ENCODE peak calls at places on chromosomes 12 and 14, in eight cellular contexts. One of them, this sample, is unnamed.

GRCh38 chr12:79932393-79932792 is 2.5 kb downstream of the PPP1R12A start:
- DNase-seq in endodermal cell: no peak
- DNase-seq in mesendoderm: no peak
- DNase-seq in WERI-Rb-1: no peak
- DNase-seq in cardiac muscle cell: no peak
- DNase-seq in tibial artery: no peak
- DNase-seq in tibial nerve: no peak
- DNase-seq in left lung: no peak
- DNase-seq in this sample: no peak

GRCh38 chr12:54240971-54241588 is 38.8 kb downstream of the CBX5 start:
- DNase-seq in tibial artery: no peak
- DNase-seq in cardiac muscle cell: no peak
- DNase-seq in WERI-Rb-1: no peak
- DNase-seq in endodermal cell: no peak
- DNase-seq in tibial nerve: no peak
- DNase-seq in left lung: no peak
- DNase-seq in mesendoderm: no peak
- DNase-seq in this sample: no peak

GRCh38 chr14:60183724-60184596 is 18.8 kb upstream of the DHRS7 start:
- DNase-seq in endodermal cell: no peak
- DNase-seq in left lung: no peak
- DNase-seq in cardiac muscle cell: peak
- DNase-seq in tibial artery: no peak
- DNase-seq in mesendoderm: peak
- DNase-seq in tibial nerve: peak
- DNase-seq in WERI-Rb-1: no peak
- DNase-seq in this sample: no peak

GRCh38 chr14:62269204-62269603 is 507.0 kb downstream of the SNAPC1 start:
- DNase-seq in mesendoderm: no peak
- DNase-seq in WERI-Rb-1: no peak
- DNase-seq in endodermal cell: no peak
- DNase-seq in cardiac muscle cell: peak
- DNase-seq in tibial nerve: no peak
- DNase-seq in tibial artery: no peak
- DNase-seq in left lung: no peak
- DNase-seq in this sample: no peak

GRCh38 chr12:2691001-2691339 is 103.8 kb upstream of the FKBP4 start:
- DNase-seq in tibial nerve: no peak
- DNase-seq in left lung: no peak
- DNase-seq in WERI-Rb-1: peak
- DNase-seq in mesendoderm: peak
- DNase-seq in tibial artery: no peak
- DNase-seq in cardiac muscle cell: peak
- DNase-seq in endodermal cell: peak
- DNase-seq in this sample: no peak

GRCh38 chr12:122166422-122167327 is 7.3 kb downstream of the IL31 start:
- DNase-seq in mesendoderm: no peak
- DNase-seq in tibial artery: no peak
- DNase-seq in endodermal cell: no peak
- DNase-seq in WERI-Rb-1: peak
- DNase-seq in left lung: no peak
- DNase-seq in tibial nerve: no peak
- DNase-seq in cardiac muscle cell: no peak
- DNase-seq in this sample: no peak

GRCh38 chr14:66709292-66709691 is 201.3 kb downstream of the GPHN start:
- DNase-seq in cardiac muscle cell: peak
- DNase-seq in WERI-Rb-1: no peak
- DNase-seq in left lung: no peak
- DNase-seq in tibial nerve: no peak
- DNase-seq in tibial artery: no peak
- DNase-seq in mesendoderm: no peak
- DNase-seq in endodermal cell: no peak
- DNase-seq in this sample: no peak

GRCh38 chr14:23588884-23589598 is 10.5 kb upstream of the JPH4 start:
- DNase-seq in cardiac muscle cell: peak
- DNase-seq in endodermal cell: peak
- DNase-seq in mesendoderm: peak
- DNase-seq in tibial artery: peak
- DNase-seq in WERI-Rb-1: peak
- DNase-seq in left lung: peak
- DNase-seq in tibial nerve: peak
- DNase-seq in this sample: peak

GRCh38 chr14:93115920-93116675 is at the start of gene ITPK1:
- DNase-seq in tibial artery: peak
- DNase-seq in WERI-Rb-1: peak
- DNase-seq in endodermal cell: peak
- DNase-seq in left lung: peak
- DNase-seq in tibial nerve: peak
- DNase-seq in cardiac muscle cell: peak
- DNase-seq in mesendoderm: peak
- DNase-seq in this sample: peak

GRCh38 chr12:4115570-4115969 is 158.0 kb upstream of the CCND2 start:
- DNase-seq in cardiac muscle cell: no peak
- DNase-seq in mesendoderm: peak
- DNase-seq in endodermal cell: peak
- DNase-seq in WERI-Rb-1: no peak
- DNase-seq in left lung: no peak
- DNase-seq in tibial nerve: no peak
- DNase-seq in tibial artery: no peak
- DNase-seq in this sample: no peak

GRCh38 chr14:106174206-106174605 is 647.8 kb downstream of the TMEM121 start:
- DNase-seq in WERI-Rb-1: no peak
- DNase-seq in endodermal cell: no peak
- DNase-seq in mesendoderm: no peak
- DNase-seq in tibial nerve: no peak
- DNase-seq in left lung: no peak
- DNase-seq in tibial artery: no peak
- DNase-seq in cardiac muscle cell: no peak
- DNase-seq in this sample: no peak

GRCh38 chr12:69056743-69057515 is 124.0 kb upstream of the CPM start:
- DNase-seq in endodermal cell: no peak
- DNase-seq in cardiac muscle cell: peak
- DNase-seq in tibial nerve: no peak
- DNase-seq in WERI-Rb-1: no peak
- DNase-seq in mesendoderm: no peak
- DNase-seq in tibial artery: no peak
- DNase-seq in left lung: no peak
- DNase-seq in this sample: no peak

GRCh38 chr14:92360666-92361370 is 37.9 kb downstream of the SLC24A4 start:
- DNase-seq in endodermal cell: no peak
- DNase-seq in tibial artery: no peak
- DNase-seq in WERI-Rb-1: no peak
- DNase-seq in cardiac muscle cell: no peak
- DNase-seq in mesendoderm: no peak
- DNase-seq in tibial nerve: no peak
- DNase-seq in left lung: no peak
- DNase-seq in this sample: no peak

GRCh38 chr12:110335481-110336045 is 54.5 kb downstream of the ATP2A2 start:
- DNase-seq in WERI-Rb-1: no peak
- DNase-seq in cardiac muscle cell: no peak
- DNase-seq in mesendoderm: peak
- DNase-seq in endodermal cell: peak
- DNase-seq in tibial artery: no peak
- DNase-seq in tibial nerve: no peak
- DNase-seq in left lung: no peak
- DNase-seq in this sample: peak

GRCh38 chr14:74313601-74314000 is 10.9 kb upstream of the ABCD4 start:
- DNase-seq in mesendoderm: no peak
- DNase-seq in cardiac muscle cell: no peak
- DNase-seq in WERI-Rb-1: no peak
- DNase-seq in tibial nerve: no peak
- DNase-seq in tibial artery: no peak
- DNase-seq in endodermal cell: no peak
- DNase-seq in left lung: no peak
- DNase-seq in this sample: no peak

GRCh38 chr12:33223956-33224355 is 215.7 kb downstream of the SYT10 start:
- DNase-seq in cardiac muscle cell: no peak
- DNase-seq in endodermal cell: no peak
- DNase-seq in tibial nerve: no peak
- DNase-seq in left lung: no peak
- DNase-seq in WERI-Rb-1: no peak
- DNase-seq in mesendoderm: no peak
- DNase-seq in tibial artery: no peak
- DNase-seq in this sample: no peak

GRCh38 chr14:85402546-85403162 is 127.3 kb upstream of the FLRT2 start:
- DNase-seq in left lung: no peak
- DNase-seq in tibial artery: no peak
- DNase-seq in tibial nerve: no peak
- DNase-seq in mesendoderm: no peak
- DNase-seq in WERI-Rb-1: no peak
- DNase-seq in cardiac muscle cell: no peak
- DNase-seq in endodermal cell: no peak
- DNase-seq in this sample: no peak

GRCh38 chr12:113727651-113728061 is 238.5 kb downstream of the RBM19 start:
- DNase-seq in mesendoderm: peak
- DNase-seq in cardiac muscle cell: no peak
- DNase-seq in endodermal cell: peak
- DNase-seq in tibial nerve: no peak
- DNase-seq in WERI-Rb-1: no peak
- DNase-seq in tibial artery: no peak
- DNase-seq in left lung: no peak
- DNase-seq in this sample: no peak

GRCh38 chr14:68590233-68590535 is 202.7 kb downstream of the ZFP36L1 start:
- DNase-seq in tibial nerve: no peak
- DNase-seq in tibial artery: no peak
- DNase-seq in left lung: no peak
- DNase-seq in cardiac muscle cell: no peak
- DNase-seq in endodermal cell: no peak
- DNase-seq in WERI-Rb-1: no peak
- DNase-seq in mesendoderm: no peak
- DNase-seq in this sample: no peak
- H3K27ac ChIP-seq in tibial nerve: peak
- H3K27ac ChIP-seq in tibial artery: peak
- H3K27ac ChIP-seq in left lung: peak
- H3K27ac ChIP-seq in cardiac muscle cell: no peak
- H3K27ac ChIP-seq in endodermal cell: no peak
- H3K27ac ChIP-seq in WERI-Rb-1: peak
- H3K27ac ChIP-seq in mesendoderm: no peak
- H3K27ac ChIP-seq in this sample: no peak

DNA sequence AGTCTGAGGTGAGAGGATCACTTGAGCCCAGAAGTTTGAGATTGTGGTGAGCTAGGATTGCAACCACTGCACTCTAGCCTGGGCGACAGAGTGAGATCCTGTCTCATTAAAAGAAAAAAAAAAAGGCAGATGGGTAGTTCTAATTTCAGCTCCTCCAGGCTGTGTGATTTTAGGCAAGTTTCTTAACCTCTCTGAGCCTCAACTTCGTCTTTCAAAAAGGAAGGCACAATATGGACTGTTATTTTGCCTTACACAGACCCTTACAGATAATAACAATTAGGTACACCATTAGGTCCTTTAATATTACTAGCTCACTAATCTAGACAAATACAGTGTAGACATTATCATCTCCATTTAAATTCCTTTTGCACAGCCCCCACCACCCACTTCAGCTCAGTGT is 4.8 kb upstream of the CCDC177 start:
- DNase-seq in mesendoderm: no peak
- DNase-seq in WERI-Rb-1: no peak
- DNase-seq in endodermal cell: no peak
- DNase-seq in left lung: no peak
- DNase-seq in cardiac muscle cell: no peak
- DNase-seq in tibial nerve: no peak
- DNase-seq in tibial artery: no peak
- DNase-seq in this sample: no peak
- H3K27ac ChIP-seq in mesendoderm: no peak
- H3K27ac ChIP-seq in WERI-Rb-1: no peak
- H3K27ac ChIP-seq in endodermal cell: no peak
- H3K27ac ChIP-seq in left lung: no peak
- H3K27ac ChIP-seq in cardiac muscle cell: no peak
- H3K27ac ChIP-seq in tibial nerve: no peak
- H3K27ac ChIP-seq in tibial artery: no peak
- H3K27ac ChIP-seq in this sample: no peak

DNA sequence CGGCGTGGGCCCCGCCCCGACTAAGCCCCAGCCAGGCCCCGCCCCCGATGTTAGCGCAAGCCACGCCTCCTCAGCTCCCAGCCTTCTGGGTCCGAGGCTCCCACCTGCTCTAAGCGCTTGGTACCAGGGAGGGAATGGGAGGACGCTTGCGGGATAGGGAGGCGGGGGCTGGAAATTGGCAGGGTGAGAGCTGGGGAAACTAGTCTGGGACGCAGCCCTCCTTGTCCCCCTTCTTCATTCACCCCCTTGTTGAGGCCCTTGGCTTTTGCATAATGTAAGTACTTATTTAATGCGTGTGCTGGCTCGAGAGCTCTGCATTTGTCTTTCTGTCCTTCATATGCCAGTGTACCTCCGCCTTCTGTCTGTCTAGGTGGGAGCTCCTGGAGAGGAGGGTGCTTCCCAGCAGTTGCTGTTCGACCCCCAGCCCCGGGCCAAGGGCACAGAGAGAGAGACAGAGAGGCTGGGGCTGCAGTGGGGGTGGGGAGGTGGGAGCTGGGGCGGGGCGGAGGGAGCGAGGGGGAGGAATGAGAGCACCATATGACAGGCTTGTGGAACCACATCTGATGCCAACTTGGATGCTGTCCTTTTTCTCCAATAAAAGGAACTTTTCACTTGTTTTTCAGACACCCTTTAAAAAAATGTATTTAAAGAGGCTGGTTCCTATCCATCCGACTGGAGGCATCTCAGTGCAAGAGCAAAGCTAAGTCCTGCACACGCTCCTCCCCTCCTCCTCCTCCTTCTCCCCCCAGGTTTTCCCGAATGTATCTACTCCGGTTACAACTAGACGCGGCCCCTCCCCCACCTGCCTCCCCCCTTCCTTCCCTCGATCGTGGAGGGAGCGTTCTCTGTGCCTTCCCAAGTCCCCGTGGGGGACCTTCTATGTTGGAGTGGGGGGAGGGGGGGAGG is 25.6 kb upstream of the MAP1LC3B2 start:
- DNase-seq in left lung: peak
- DNase-seq in cardiac muscle cell: peak
- DNase-seq in endodermal cell: peak
- DNase-seq in tibial artery: peak
- DNase-seq in tibial nerve: peak
- DNase-seq in mesendoderm: peak
- DNase-seq in WERI-Rb-1: peak
- DNase-seq in this sample: peak
- H3K27ac ChIP-seq in left lung: no peak
- H3K27ac ChIP-seq in cardiac muscle cell: peak
- H3K27ac ChIP-seq in endodermal cell: peak
- H3K27ac ChIP-seq in tibial artery: peak
- H3K27ac ChIP-seq in tibial nerve: peak
- H3K27ac ChIP-seq in mesendoderm: peak
- H3K27ac ChIP-seq in WERI-Rb-1: no peak
- H3K27ac ChIP-seq in this sample: peak

DNA sequence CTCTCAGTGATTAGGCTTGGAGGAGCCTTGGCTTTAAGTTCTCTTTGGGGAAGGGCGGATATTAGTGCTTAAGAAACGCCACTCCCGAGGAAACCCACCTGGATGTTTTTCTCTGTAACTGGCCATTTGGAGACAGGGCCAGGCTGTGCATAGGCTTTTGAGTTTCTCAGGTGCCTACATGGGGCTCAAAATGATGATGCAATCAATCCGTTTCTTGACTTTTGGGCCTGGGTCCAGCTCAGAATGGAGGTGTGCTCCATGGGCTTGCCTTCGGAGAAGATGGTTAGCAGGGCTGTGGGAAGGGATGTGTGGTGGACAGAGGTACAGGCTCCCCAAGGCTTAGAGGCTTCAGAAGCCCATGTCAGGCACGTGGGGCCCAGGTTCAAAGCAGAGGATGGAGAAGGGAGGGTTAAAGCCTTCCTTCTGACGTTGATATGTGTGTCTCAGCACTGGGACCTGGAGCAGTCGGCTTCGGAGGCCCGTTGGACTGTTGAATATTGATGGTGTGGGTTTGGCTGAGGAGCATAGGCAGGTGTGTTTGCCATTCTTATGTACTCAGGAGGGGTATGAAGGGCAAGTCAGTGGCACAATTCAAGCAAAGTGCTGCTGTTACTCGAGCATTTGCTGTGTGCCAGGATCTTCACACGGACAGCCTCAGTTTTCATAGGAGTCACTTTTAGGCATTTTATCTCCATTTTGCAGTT is 82.8 kb downstream of the SLC25A47 start:
- DNase-seq in mesendoderm: no peak
- DNase-seq in endodermal cell: no peak
- DNase-seq in tibial nerve: no peak
- DNase-seq in cardiac muscle cell: no peak
- DNase-seq in left lung: no peak
- DNase-seq in WERI-Rb-1: no peak
- DNase-seq in tibial artery: no peak
- DNase-seq in this sample: no peak
- H3K27ac ChIP-seq in mesendoderm: no peak
- H3K27ac ChIP-seq in endodermal cell: no peak
- H3K27ac ChIP-seq in tibial nerve: no peak
- H3K27ac ChIP-seq in cardiac muscle cell: no peak
- H3K27ac ChIP-seq in left lung: no peak
- H3K27ac ChIP-seq in WERI-Rb-1: no peak
- H3K27ac ChIP-seq in tibial artery: no peak
- H3K27ac ChIP-seq in this sample: no peak